ENCODE peak calls at places on chromosomes 2 and 18, in ten cellular contexts. R, B, F, A, Z, I, P, C, E and M are unnamed samples. For H3K27me3, the result is how much of the 10 kb centered on the place peaks cover.

GRCh38 chr2:119004602-119005001 is 62.6 kb downstream of the MARCO start:
- DNase-seq in A (no peak), I (no peak), Z (no peak), C (no peak), B (no peak), R (no peak), E (peak), F (no peak), P (no peak), M (no peak)

GRCh38 chr18:48540329-48541025 is 1.6 kb downstream of the CTIF start:
- DNase-seq in R (peak), I (peak), E (peak), B (peak), A (peak), P (peak), C (peak), Z (peak), F (peak), M (peak)

GRCh38 chr2:207180741-207181140 is 15.0 kb upstream of the KLF7 start:
- DNase-seq in F (no peak), Z (no peak), P (no peak), R (no peak), A (no peak), C (peak), I (no peak), B (no peak), E (no peak), M (peak)

GRCh38 chr2:191114403-191114886 is 36.3 kb downstream of the STAT4 start:
- DNase-seq in B (no peak), Z (no peak), P (no peak), A (no peak), F (no peak), I (no peak), C (peak), R (no peak), E (no peak), M (no peak)

GRCh38 chr2:192729369-192729768 is 534.6 kb upstream of the TMEFF2 start:
- DNase-seq in E (no peak), A (no peak), B (no peak), P (no peak), C (no peak), I (no peak), Z (no peak), F (no peak), R (no peak), M (no peak)

GRCh38 chr2:212154392-212154791 is 384.2 kb downstream of the ERBB4 start:
- DNase-seq in Z (no peak), A (no peak), C (no peak), I (no peak), R (no peak), B (no peak), P (no peak), F (no peak), E (no peak), M (no peak)

GRCh38 chr2:43005211-43005974 is 213.0 kb upstream of the HAAO start:
- DNase-seq in A (no peak), F (peak), Z (no peak), E (no peak), P (no peak), C (no peak), B (no peak), I (peak), R (peak), M (no peak)

GRCh38 chr18:70645971-70646370 is 357.1 kb downstream of the SOCS6 start:
- DNase-seq in I (no peak), P (no peak), E (no peak), C (peak), F (no peak), B (no peak), R (no peak), Z (no peak), A (no peak), M (no peak)

GRCh38 chr2:24021122-24021998 is 11.5 kb downstream of the MFSD2B start:
- DNase-seq in E (peak), Z (peak), R (peak), A (no peak), P (no peak), I (peak), C (peak), B (peak), F (no peak), M (peak)

GRCh38 chr18:35143615-35144596 is 96.9 kb upstream of the ZNF397 start:
- DNase-seq in E (peak), P (no peak), F (peak), Z (peak), A (peak), C (peak), B (peak), R (no peak), I (peak), M (peak)

GRCh38 chr2:105765415-105766299 is 20.9 kb downstream of the NCK2 start:
- DNase-seq in P (no peak), F (no peak), A (no peak), I (peak), C (no peak), B (no peak), E (no peak), R (no peak), Z (no peak), M (no peak)

GRCh38 chr18:55863876-55864275 is 275.9 kb upstream of the TCF4 start:
- DNase-seq in I (no peak), A (no peak), F (peak), E (no peak), B (peak), C (peak), Z (no peak), R (no peak), P (no peak), M (no peak)

GRCh38 chr2:150167711-150168110 is 319.8 kb downstream of the RND3 start:
- DNase-seq in F (no peak), B (no peak), R (no peak), E (no peak), Z (no peak), A (no peak), C (peak), P (no peak), I (no peak), M (peak)

GRCh38 chr2:6523476-6523875 is 342.2 kb downstream of the CMPK2 start:
- DNase-seq in R (no peak), P (no peak), C (no peak), F (no peak), I (no peak), B (peak), E (no peak), Z (no peak), A (no peak), M (no peak)

GRCh38 chr2:78541088-78541450 is 484.4 kb upstream of the REG3G start:
- DNase-seq in F (no peak), P (no peak), I (no peak), R (no peak), B (no peak), C (no peak), E (no peak), Z (no peak), A (no peak), M (no peak)

GRCh38 chr18:7206231-7206630 is 24.7 kb upstream of the LRRC30 start:
- DNase-seq in I (no peak), A (no peak), Z (no peak), B (no peak), C (no peak), P (no peak), R (no peak), E (no peak), F (no peak), M (no peak)

GRCh38 chr18:45850021-45850420 is 24.5 kb downstream of the SIGLEC15 start:
- DNase-seq in A (no peak), I (no peak), C (peak), F (no peak), E (no peak), B (peak), R (no peak), Z (peak), P (no peak), M (no peak)

GRCh38 chr18:52544086-52544485 is 204.1 kb downstream of the DCC start:
- DNase-seq in R (no peak), I (no peak), P (no peak), F (no peak), Z (no peak), A (no peak), C (no peak), E (no peak), B (no peak), M (no peak)

GRCh38 chr2:105768961-105769452 is 24.3 kb downstream of the NCK2 start:
- DNase-seq in P (no peak), Z (peak), C (peak), F (no peak), R (no peak), I (no peak), A (no peak), E (no peak), B (peak), M (no peak)

GRCh38 chr2:237867465-237867864 is 8.0 kb downstream of the RAMP1 start:
- DNase-seq in R (peak), Z (no peak), P (peak), I (peak), C (no peak), E (no peak), A (no peak), B (no peak), F (peak), M (no peak)

GRCh38 chr18:54147439-54147838 is 77.0 kb downstream of the MBD2 start:
- DNase-seq in R (no peak), Z (no peak), B (no peak), F (no peak), C (no peak), I (no peak), P (no peak), A (no peak), E (no peak), M (no peak)

GRCh38 chr18:22344908-22345670 is 72.6 kb downstream of the CTAGE1 start:
- DNase-seq in A (no peak), F (no peak), R (no peak), Z (no peak), B (no peak), P (no peak), E (no peak), I (no peak), C (no peak), M (no peak)

GRCh38 chr18:56593906-56594305 is 44.5 kb downstream of the TXNL1 start:
- DNase-seq in B (no peak), C (peak), I (no peak), P (no peak), F (no peak), R (no peak), Z (no peak), E (no peak), A (no peak), M (no peak)

GRCh38 chr2:47767880-47768609 is 14.9 kb upstream of the MSH6 start:
- DNase-seq in F (peak), C (peak), B (peak), A (peak), P (peak), Z (peak), R (peak), E (peak), I (peak), M (peak)

GRCh38 chr18:3233004-3233403 is 13.2 kb upstream of the MYOM1 start:
- DNase-seq in P (no peak), R (no peak), C (no peak), F (no peak), A (no peak), E (no peak), I (no peak), Z (no peak), B (no peak), M (no peak)

GRCh38 chr2:44107086-44107740 is 61.5 kb upstream of the PPM1B start:
- DNase-seq in P (no peak), R (no peak), B (peak), E (no peak), F (no peak), I (no peak), C (no peak), A (no peak), Z (no peak), M (no peak)

GRCh38 chr2:8006626-8007025 is 675.2 kb upstream of the ID2 start:
- DNase-seq in C (peak), B (no peak), E (no peak), Z (no peak), R (no peak), A (no peak), F (no peak), I (no peak), P (no peak), M (no peak)

GRCh38 chr2:172397136-172397825 is 30.1 kb upstream of the ITGA6 start:
- DNase-seq in Z (no peak), P (no peak), A (no peak), I (no peak), F (no peak), B (no peak), R (no peak), E (no peak), C (peak), M (peak)

GRCh38 chr2:205700331-205701132 is 18.2 kb downstream of the NRP2 start:
- DNase-seq in P (no peak), E (peak), A (no peak), C (peak), I (peak), R (no peak), F (no peak), B (no peak), Z (no peak), M (peak)

GRCh38 chr2:189797902-189798301 is 13.7 kb downstream of the PMS1 start:
- DNase-seq in A (no peak), I (no peak), F (no peak), B (no peak), Z (no peak), P (no peak), C (no peak), E (no peak), R (no peak), M (no peak)

GRCh38 chr2:12507295-12507694 is 209.4 kb upstream of the TRIB2 start:
- DNase-seq in C (peak), B (no peak), F (no peak), I (no peak), R (no peak), A (no peak), Z (no peak), P (no peak), E (peak), M (peak)

GRCh38 chr2:224904390-224904789 is 137.9 kb downstream of the DOCK10 start:
- DNase-seq in E (no peak), F (no peak), C (peak), R (no peak), I (no peak), B (no peak), Z (no peak), A (no peak), P (no peak), M (peak)

GRCh38 chr2:190896477-190896876 is 15.9 kb downstream of the GLS start:
- DNase-seq in R (no peak), Z (no peak), I (no peak), A (no peak), F (no peak), B (no peak), E (no peak), C (no peak), P (no peak), M (no peak)

GRCh38 chr2:164869420-164869772 is 27.8 kb upstream of the COBLL1 start:
- DNase-seq in I (no peak), Z (no peak), P (no peak), E (no peak), R (no peak), C (no peak), F (no peak), B (no peak), A (no peak), M (no peak)

GRCh38 chr2:68466361-68466777 is 725 bp downstream of the FBXO48 start:
- DNase-seq in R (no peak), E (peak), I (peak), C (peak), F (no peak), Z (no peak), P (no peak), B (no peak), A (no peak), M (peak)

GRCh38 chr2:240461471-240462072 is 26.1 kb downstream of the GPC1 start:
- DNase-seq in R (peak), Z (no peak), C (no peak), A (no peak), B (no peak), E (no peak), P (no peak), F (peak), I (peak), M (no peak)

GRCh38 chr2:9693138-9693520 is 62.3 kb upstream of the YWHAQ start:
- DNase-seq in A (peak), F (peak), R (no peak), Z (peak), C (peak), E (no peak), P (peak), I (no peak), B (no peak), M (peak)

GRCh38 chr2:196487426-196487825 is 152.1 kb upstream of the CCDC150 start:
- DNase-seq in E (no peak), R (no peak), Z (no peak), B (no peak), A (no peak), P (no peak), C (peak), F (no peak), I (no peak), M (peak)

GRCh38 chr2:166932032-166932431 is 43.8 kb downstream of the XIRP2 start:
- DNase-seq in A (no peak), C (no peak), R (no peak), Z (no peak), P (no peak), I (no peak), E (no peak), B (no peak), F (no peak), M (no peak)

GRCh38 chr2:46872876-46873631 is 42.6 kb downstream of the MCFD2 start:
- DNase-seq in C (no peak), F (no peak), A (peak), R (no peak), E (no peak), I (peak), P (no peak), Z (no peak), B (no peak), M (no peak)

GRCh38 chr2:41697389-41697788 is 350.4 kb upstream of the PKDCC start:
- DNase-seq in F (no peak), Z (no peak), A (no peak), E (no peak), B (no peak), I (no peak), R (no peak), P (no peak), C (no peak), M (no peak)

GRCh38 chr2:41701231-41701630 is 346.6 kb upstream of the PKDCC start:
- DNase-seq in P (no peak), C (no peak), Z (no peak), R (no peak), F (no peak), E (no peak), I (no peak), B (no peak), A (no peak), M (no peak)

GRCh38 chr2:41698787-41699422 is 348.9 kb upstream of the PKDCC start:
- DNase-seq in B (peak), E (no peak), A (no peak), R (no peak), F (peak), I (no peak), C (peak), P (no peak), Z (peak), M (peak)

DNA sequence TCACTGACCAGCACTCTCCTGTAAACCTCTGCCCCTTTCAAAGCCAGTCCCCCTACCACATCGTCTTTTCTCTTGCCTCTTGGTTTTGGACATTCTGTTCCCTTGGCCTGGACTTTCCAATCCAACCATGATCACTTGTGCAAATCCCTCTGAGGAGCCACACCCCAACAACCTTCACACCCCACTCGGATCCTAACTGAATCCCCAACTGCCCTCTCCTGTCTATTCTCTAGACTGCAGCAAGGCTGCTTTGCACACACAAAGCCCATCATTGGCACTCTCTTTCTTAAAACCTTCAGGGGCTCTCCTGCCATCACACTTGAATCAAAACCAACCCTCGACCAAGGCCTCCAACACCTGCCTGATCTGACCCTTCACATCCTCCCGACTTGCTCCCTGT is 352.1 kb upstream of the PKDCC start:
- DNase-seq in B (no peak), A (no peak), F (no peak), C (no peak), R (no peak), I (no peak), E (no peak), P (no peak), Z (no peak), M (peak)
- H3K27me3 ChIP-seq in B (under half), A (under half), F (under half), C (under half), R (under half), I (under half), E (under half), P (under half), Z (under half), M (under half)

GRCh38 chr2:96532641-96533291 is 3.8 kb upstream of the ARID5A start:
- DNase-seq in C (no peak), Z (peak), B (no peak), I (peak), A (no peak), R (peak), E (no peak), P (no peak), F (no peak), M (no peak)
- H3K27me3 ChIP-seq in C (under half), Z (under half), B (under half), I (under half), A (under half), R (under half), E (under half), P (under half), F (under half), M (under half)

GRCh38 chr2:31539505-31539904 is 41.2 kb downstream of the SRD5A2 start:
- DNase-seq in R (no peak), E (no peak), I (no peak), Z (peak), F (no peak), C (no peak), P (no peak), A (no peak), B (peak), M (no peak)

GRCh38 chr2:31531101-31531500 is 49.6 kb downstream of the SRD5A2 start:
- DNase-seq in B (no peak), R (no peak), Z (no peak), I (no peak), A (no peak), E (no peak), F (no peak), C (no peak), P (no peak), M (no peak)

GRCh38 chr2:31535753-31536152 is 45.0 kb downstream of the SRD5A2 start:
- DNase-seq in A (no peak), I (no peak), E (no peak), F (no peak), P (no peak), R (no peak), C (no peak), B (no peak), Z (no peak), M (no peak)

GRCh38 chr2:31533036-31533435 is 47.7 kb downstream of the SRD5A2 start:
- DNase-seq in R (no peak), A (no peak), C (no peak), Z (no peak), F (no peak), E (no peak), I (no peak), P (no peak), B (no peak), M (no peak)

GRCh38 chr2:31534636-31535035 is 46.1 kb downstream of the SRD5A2 start:
- DNase-seq in R (no peak), I (no peak), P (no peak), C (no peak), Z (no peak), F (no peak), B (no peak), E (no peak), A (no peak), M (no peak)
- H3K27me3 ChIP-seq in R (under half), I (under half), P (under half), C (under half), Z (under half), F (under half), B (under half), E (under half), A (under half), M (under half)

GRCh38 chr2:85116207-85116606 is 17.0 kb upstream of the TCF7L1 start:
- DNase-seq in I (no peak), P (no peak), B (no peak), F (no peak), C (no peak), A (no peak), E (no peak), Z (no peak), R (no peak), M (no peak)

GRCh38 chr2:85119900-85120299 is 13.3 kb upstream of the TCF7L1 start:
- DNase-seq in R (no peak), P (no peak), Z (peak), A (no peak), C (no peak), B (peak), E (no peak), F (no peak), I (no peak), M (no peak)

GRCh38 chr2:85114586-85115330 is 18.4 kb upstream of the TCF7L1 start:
- DNase-seq in I (no peak), F (no peak), A (no peak), R (no peak), Z (no peak), E (no peak), C (no peak), B (no peak), P (no peak), M (no peak)

DNA sequence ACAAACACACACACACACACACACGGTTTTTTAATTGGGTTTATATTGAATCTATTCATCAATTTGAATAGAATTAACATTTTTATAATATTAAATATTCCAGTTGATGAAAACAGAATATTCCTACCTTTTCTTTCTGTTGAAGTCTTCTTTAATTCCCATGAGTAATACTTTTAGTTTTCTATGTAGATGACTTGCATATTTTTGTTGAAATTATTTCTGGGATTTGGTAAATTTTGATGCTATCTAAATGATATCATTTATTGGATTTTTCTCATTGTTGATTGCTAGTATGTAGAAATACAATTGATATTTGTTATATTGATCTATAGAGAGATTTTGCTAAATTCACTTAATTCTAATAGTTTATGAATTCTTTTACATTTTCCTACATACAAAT is 12.8 kb upstream of the TCF7L1 start:
- DNase-seq in R (no peak), P (no peak), I (no peak), A (no peak), C (no peak), E (no peak), Z (no peak), F (no peak), B (no peak), M (no peak)
- H3K27me3 ChIP-seq in R (under half), P (under half), I (under half), A (under half), C (under half), E (under half), Z (under half), F (under half), B (half or more), M (under half)

GRCh38 chr18:12770469-12771219 is 67.8 kb downstream of the PSMG2 start:
- DNase-seq in B (no peak), Z (no peak), C (no peak), E (no peak), F (no peak), A (no peak), P (no peak), I (no peak), R (peak), M (no peak)
- H3K27me3 ChIP-seq in B (under half), Z (under half), C (under half), E (under half), F (under half), A (under half), P (under half), I (under half), R (under half), M (under half)

GRCh38 chr2:231482806-231483391 is 18.6 kb upstream of the NCL start:
- DNase-seq in Z (peak), E (peak), F (peak), P (peak), C (peak), I (peak), R (peak), A (peak), B (peak), M (peak)
- H3K27me3 ChIP-seq in Z (under half), E (under half), F (under half), P (under half), C (under half), I (under half), R (under half), A (under half), B (under half), M (under half)